ENCODE peak calls at places on chromosomes 13 and 19, in five cellular contexts. One of them, this sample, is unnamed.
A peak's percentile ranks its signal among the peaks of the same experiment; 100 is the strongest.

GRCh38 chr13:39035204-39035603 is 2.7 kb downstream of the PROSER1 start:
- DNase-seq in HCT116: no peak
- DNase-seq in H1: no peak
- DNase-seq in transverse colon: no peak
- DNase-seq in prostate gland: no peak
- DNase-seq in this sample: no peak

GRCh38 chr13:66805657-66806056 is 424.5 kb downstream of the PCDH9 start:
- DNase-seq in transverse colon: no peak
- DNase-seq in H1: no peak
- DNase-seq in HCT116: no peak
- DNase-seq in prostate gland: no peak
- DNase-seq in this sample: no peak

GRCh38 chr13:63449549-63449948 is 2033.9 kb upstream of the PCDH20 start:
- DNase-seq in prostate gland: no peak
- DNase-seq in transverse colon: no peak
- DNase-seq in H1: no peak
- DNase-seq in HCT116: no peak
- DNase-seq in this sample: no peak

GRCh38 chr13:38872693-38873092 is 117.9 kb downstream of the STOML3 start:
- DNase-seq in H1: peak; percentile 77
- DNase-seq in HCT116: peak; percentile 42
- DNase-seq in transverse colon: peak; percentile 11
- DNase-seq in prostate gland: no peak
- DNase-seq in this sample: no peak

GRCh38 chr13:98782654-98783053 is 30.2 kb upstream of the SLC15A1 start:
- DNase-seq in transverse colon: no peak
- DNase-seq in prostate gland: no peak
- DNase-seq in HCT116: no peak
- DNase-seq in H1: no peak
- DNase-seq in this sample: no peak

GRCh38 chr19:6161271-6161850 is 25.9 kb downstream of the ACSBG2 start:
- DNase-seq in H1: no peak
- DNase-seq in transverse colon: peak; percentile 13
- DNase-seq in prostate gland: no peak
- DNase-seq in HCT116: peak; percentile 98
- DNase-seq in this sample: no peak

GRCh38 chr19:50568321-50569022 is at the start of gene LRRC4B:
- DNase-seq in H1: peak; percentile 77
- DNase-seq in transverse colon: no peak
- DNase-seq in HCT116: no peak
- DNase-seq in prostate gland: no peak
- DNase-seq in this sample: no peak

GRCh38 chr13:110209950-110210603 is 96.9 kb downstream of the COL4A1 start:
- DNase-seq in H1: no peak
- DNase-seq in prostate gland: no peak
- DNase-seq in HCT116: no peak
- DNase-seq in transverse colon: no peak
- DNase-seq in this sample: no peak

GRCh38 chr19:29062486-29063435 is 150.2 kb downstream of the UQCRFS1 start:
- DNase-seq in prostate gland: no peak
- DNase-seq in HCT116: no peak
- DNase-seq in transverse colon: no peak
- DNase-seq in H1: no peak
- DNase-seq in this sample: no peak

GRCh38 chr13:75993823-75994222 is 357.7 kb downstream of the LMO7 start:
- DNase-seq in HCT116: no peak
- DNase-seq in transverse colon: no peak
- DNase-seq in prostate gland: no peak
- DNase-seq in H1: no peak
- DNase-seq in this sample: no peak

GRCh38 chr19:58407658-58408151 is 744 bp upstream of the ZNF584 start:
- DNase-seq in prostate gland: no peak
- DNase-seq in H1: no peak
- DNase-seq in transverse colon: no peak
- DNase-seq in HCT116: no peak
- DNase-seq in this sample: no peak

GRCh38 chr13:34432234-34432633 is 509.8 kb upstream of the NBEA start:
- DNase-seq in HCT116: no peak
- DNase-seq in prostate gland: no peak
- DNase-seq in transverse colon: no peak
- DNase-seq in H1: no peak
- DNase-seq in this sample: no peak

GRCh38 chr13:34437873-34438272 is 504.2 kb upstream of the NBEA start:
- DNase-seq in H1: no peak
- DNase-seq in transverse colon: no peak
- DNase-seq in HCT116: no peak
- DNase-seq in prostate gland: no peak
- DNase-seq in this sample: no peak

GRCh38 chr13:34430294-34430693 is 511.8 kb upstream of the NBEA start:
- DNase-seq in prostate gland: no peak
- DNase-seq in HCT116: no peak
- DNase-seq in transverse colon: no peak
- DNase-seq in H1: no peak
- DNase-seq in this sample: no peak

DNA sequence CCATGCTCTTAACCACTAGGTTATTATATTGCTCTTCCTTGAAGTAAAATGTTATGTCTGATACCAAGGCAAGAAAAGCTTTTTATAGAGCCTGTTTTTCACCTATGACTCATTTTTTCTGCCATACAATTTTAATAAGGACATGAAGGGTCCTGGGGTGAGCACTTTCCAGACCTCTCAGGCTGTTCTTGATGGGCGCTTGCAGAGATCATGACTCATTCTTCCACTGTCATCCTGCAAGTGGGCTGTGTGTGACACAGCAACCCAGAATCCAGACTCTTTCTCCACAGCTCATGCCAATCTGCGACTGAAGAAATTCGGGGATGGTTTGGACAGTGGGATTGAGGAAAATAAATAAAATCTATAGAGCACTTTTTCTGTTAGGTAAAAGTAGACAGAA is 506.7 kb upstream of the NBEA start:
- DNase-seq in prostate gland: no peak
- DNase-seq in H1: no peak
- DNase-seq in HCT116: peak; percentile 21
- DNase-seq in transverse colon: no peak
- DNase-seq in this sample: no peak
- H3K27ac ChIP-seq in prostate gland: no peak overlapping the region
- H3K27ac ChIP-seq in H1: no peak overlapping the region
- H3K27ac ChIP-seq in HCT116: no peak overlapping the region
- H3K27ac ChIP-seq in transverse colon: no peak overlapping the region
- H3K27ac ChIP-seq in this sample: no peak overlapping the region

DNA sequence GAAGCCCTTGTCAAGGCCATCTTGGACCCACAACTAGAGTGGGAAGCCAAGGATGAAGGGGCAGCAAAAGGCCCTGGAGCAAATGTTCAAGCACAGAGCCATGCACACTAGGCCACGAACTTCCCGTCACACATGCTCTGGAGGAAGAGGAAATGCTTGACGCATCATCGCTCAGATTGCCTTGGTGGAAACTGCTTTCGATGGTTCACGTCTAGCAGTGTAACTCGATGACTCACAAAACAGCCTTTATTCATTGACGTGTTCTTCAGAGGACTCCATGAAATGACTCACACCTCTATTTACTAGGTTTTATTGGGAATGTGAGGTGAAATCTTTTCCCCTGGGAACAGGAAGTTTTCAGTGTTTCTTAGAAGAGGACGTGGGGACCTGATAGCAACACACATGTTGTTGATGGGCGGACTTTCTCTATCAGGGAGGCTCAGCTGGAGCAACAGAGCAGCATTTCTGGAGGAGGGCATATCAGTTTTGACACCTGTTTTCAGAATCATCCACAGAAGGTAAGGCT is 79.8 kb upstream of the FLT1 start:
- DNase-seq in H1: no peak
- DNase-seq in transverse colon: peak; percentile 46
- DNase-seq in HCT116: peak; percentile 95
- DNase-seq in prostate gland: no peak
- DNase-seq in this sample: no peak
- TF ChIP-seq POLR2AphosphoS5 in H1: no peak
- TF ChIP-seq POLR2AphosphoS5 in transverse colon: peak; percentile 8
- TF ChIP-seq POLR2AphosphoS5 in HCT116: peak; percentile 48
- TF ChIP-seq POLR2AphosphoS5 in prostate gland: no peak
- TF ChIP-seq POLR2AphosphoS5 in this sample: peak; percentile 43

DNA sequence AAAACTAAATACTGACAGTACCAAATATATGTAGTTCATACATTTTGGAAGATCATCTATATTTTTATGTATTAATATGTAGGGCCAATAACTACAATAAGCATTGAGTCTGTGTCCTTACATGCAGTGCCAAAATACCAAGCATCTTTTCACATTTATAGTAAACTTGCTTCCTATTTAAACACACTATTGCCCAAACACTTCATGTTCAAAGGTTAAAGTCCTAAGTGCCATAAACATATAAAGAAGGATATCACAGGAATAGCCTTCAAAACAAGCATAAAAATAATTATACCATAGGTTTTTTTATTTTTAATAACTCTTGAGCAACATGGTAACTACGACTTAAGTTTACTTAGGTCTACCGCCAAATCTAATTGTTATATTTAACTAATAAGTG is 27.1 kb downstream of the EXOSC8 start:
- DNase-seq in HCT116: no peak
- DNase-seq in transverse colon: no peak
- DNase-seq in prostate gland: no peak
- DNase-seq in H1: no peak
- DNase-seq in this sample: no peak
- H3K27ac ChIP-seq in HCT116: no peak overlapping the region
- H3K27ac ChIP-seq in transverse colon: no peak overlapping the region
- H3K27ac ChIP-seq in prostate gland: no peak overlapping the region
- H3K27ac ChIP-seq in H1: no peak overlapping the region
- H3K27ac ChIP-seq in this sample: no peak overlapping the region

DNA sequence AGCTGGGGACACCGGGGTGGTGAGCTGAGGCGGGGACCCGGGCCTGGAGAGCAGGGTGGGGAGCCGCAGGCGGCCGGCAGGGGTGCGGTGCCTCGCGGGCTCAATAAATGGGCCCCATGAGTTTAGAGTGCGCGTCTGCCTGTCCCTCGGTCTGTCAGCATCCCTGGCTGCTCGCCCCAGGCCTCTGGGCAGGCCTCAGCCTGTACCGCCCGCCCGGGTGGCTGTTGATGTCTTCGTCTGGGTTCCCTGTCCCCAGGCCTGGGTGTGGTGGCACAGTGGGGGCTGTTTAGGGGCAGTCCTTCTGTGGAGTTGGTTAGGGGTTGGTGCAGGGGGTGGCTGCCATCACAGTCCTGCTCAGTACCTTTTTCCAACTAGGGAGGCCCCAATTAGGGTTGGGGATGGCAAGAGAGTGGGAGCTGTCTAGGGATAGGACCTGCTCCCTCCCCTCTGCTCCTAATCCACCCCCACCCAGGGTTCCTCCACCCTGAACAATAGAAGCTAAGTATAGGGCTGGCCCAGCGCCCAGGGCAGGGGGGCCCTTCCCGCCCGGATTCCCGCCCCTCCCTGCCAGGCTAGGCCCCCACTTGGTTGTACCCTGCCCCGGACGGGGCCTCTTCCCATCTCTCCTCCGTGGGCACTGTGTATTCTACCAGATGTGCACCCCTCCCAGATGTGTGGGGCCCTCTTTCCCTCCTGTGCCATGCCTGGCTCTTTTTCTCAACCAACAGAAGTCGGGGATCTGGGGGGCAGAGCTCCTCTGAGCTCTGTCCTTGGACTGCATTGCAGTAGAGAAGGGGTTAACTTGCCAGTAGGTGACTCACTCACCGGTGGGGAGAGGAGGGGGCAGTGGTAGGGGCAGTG is 12.4 kb downstream of the CIC start:
- DNase-seq in prostate gland: peak; percentile 78
- DNase-seq in transverse colon: peak; percentile 47
- DNase-seq in H1: peak; percentile 73
- DNase-seq in HCT116: no peak
- DNase-seq in this sample: no peak
- TF ChIP-seq POLR2AphosphoS5 in prostate gland: peak; percentile 45
- TF ChIP-seq POLR2AphosphoS5 in transverse colon: no peak
- TF ChIP-seq POLR2AphosphoS5 in H1: no peak
- TF ChIP-seq POLR2AphosphoS5 in HCT116: no peak
- TF ChIP-seq POLR2AphosphoS5 in this sample: no peak

GRCh38 chr19:2064395-2064787 is 13.3 kb upstream of the MKNK2 start:
- DNase-seq in prostate gland: no peak
- DNase-seq in HCT116: no peak
- DNase-seq in transverse colon: no peak
- DNase-seq in H1: no peak
- DNase-seq in this sample: no peak
- H3K27ac ChIP-seq in prostate gland: peak overlapping the region; percentile 86
- H3K27ac ChIP-seq in HCT116: peak overlapping the region; percentile 41
- H3K27ac ChIP-seq in transverse colon: peak overlapping the region; percentile 85
- H3K27ac ChIP-seq in H1: no peak overlapping the region
- H3K27ac ChIP-seq in this sample: peak overlapping the region; percentile 89

DNA sequence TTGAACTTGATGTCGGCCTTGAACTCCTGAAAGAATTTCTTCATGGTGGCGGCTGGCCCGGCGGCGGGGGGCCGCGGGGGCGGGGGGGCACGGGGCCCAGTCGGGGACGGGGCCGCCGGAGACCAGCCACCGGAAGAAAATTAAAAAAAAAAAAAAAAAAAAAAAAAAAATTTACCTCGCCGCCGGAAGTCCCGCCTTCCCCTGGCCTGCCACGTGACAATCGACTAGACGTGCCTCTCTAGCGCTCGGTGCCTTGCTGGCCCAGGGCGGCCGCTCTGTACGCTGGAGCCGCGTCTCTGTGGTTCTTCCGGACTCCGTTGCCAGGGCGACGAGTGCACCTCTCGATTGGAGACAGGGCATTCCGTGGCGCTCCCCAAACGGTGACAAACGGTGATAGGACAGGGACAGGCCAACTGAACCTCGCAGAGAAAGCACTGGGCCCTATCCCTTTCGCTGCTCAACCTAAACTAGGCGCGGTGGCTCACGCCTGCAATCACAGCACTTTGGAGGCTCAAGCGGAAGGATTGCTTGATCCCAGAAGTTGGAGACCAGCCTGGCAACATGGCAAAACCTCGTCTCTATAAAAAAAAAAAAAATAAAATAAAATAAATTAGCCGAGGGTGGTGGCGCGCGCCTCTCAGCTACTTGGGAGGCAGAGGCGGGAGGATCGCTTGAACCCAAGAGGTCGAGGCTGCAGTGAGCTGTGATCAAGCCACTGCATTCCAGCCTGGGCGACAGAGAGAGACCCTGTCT is at the start of gene UBXN6:
- DNase-seq in transverse colon: peak; percentile 98
- DNase-seq in H1: peak; percentile 96
- DNase-seq in prostate gland: peak; percentile 99
- DNase-seq in HCT116: peak; percentile 92
- DNase-seq in this sample: peak; percentile 96
- TF ChIP-seq POLR2AphosphoS5 in transverse colon: no peak
- TF ChIP-seq POLR2AphosphoS5 in H1: peak; percentile 43
- TF ChIP-seq POLR2AphosphoS5 in prostate gland: peak; percentile 95
- TF ChIP-seq POLR2AphosphoS5 in HCT116: peak; percentile 27
- TF ChIP-seq POLR2AphosphoS5 in this sample: peak; percentile 56

DNA sequence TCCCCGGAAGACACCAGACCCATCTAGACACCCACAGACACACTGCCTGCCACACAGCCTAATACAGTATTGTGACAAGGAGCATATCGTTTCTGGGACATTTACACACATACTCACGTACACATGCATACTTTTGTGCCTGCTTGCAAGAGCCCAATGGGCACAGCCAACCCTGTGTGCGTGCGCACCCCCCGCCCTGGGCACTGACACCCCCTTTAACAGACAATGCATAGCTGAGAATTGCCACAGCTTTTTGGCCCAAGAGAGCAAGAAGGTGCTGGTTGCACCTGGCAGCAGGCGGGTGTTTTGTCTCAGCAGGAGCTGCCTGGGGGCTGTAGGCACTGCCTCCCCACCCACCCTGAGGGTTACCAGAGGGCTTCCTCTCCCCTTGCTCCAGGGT is 1.7 kb upstream of the NFIX start:
- DNase-seq in prostate gland: no peak
- DNase-seq in H1: no peak
- DNase-seq in transverse colon: no peak
- DNase-seq in HCT116: no peak
- DNase-seq in this sample: no peak
- H3K27ac ChIP-seq in prostate gland: no peak overlapping the region
- H3K27ac ChIP-seq in H1: no peak overlapping the region
- H3K27ac ChIP-seq in transverse colon: no peak overlapping the region
- H3K27ac ChIP-seq in HCT116: no peak overlapping the region
- H3K27ac ChIP-seq in this sample: peak overlapping the region; percentile 96